ENCODE peak calls at places on chromosomes 16 and 17, in five cellular contexts. T is tibial nerve, B is A549, N is NB4, M is cardiac septum. O is an unnamed sample.
A peak's percentile ranks its signal among the peaks of the same experiment; 100 is the strongest.

GRCh38 chr17:40497704-40498103 is 3.7 kb downstream of the TNS4 start:
- DNase-seq in T (no peak), B (peak; percentile 63), N (no peak), M (no peak), O (no peak)

GRCh38 chr17:57067162-57067561 is 17.9 kb upstream of the AKAP1 start:
- DNase-seq in T (no peak), B (no peak), N (no peak), M (no peak), O (no peak)

GRCh38 chr16:12613131-12613991 is 190.3 kb downstream of the CPPED1 start:
- DNase-seq in T (no peak), B (peak; percentile 94), N (peak; percentile 51), M (no peak), O (no peak)

GRCh38 chr17:3890082-3890892 is 2.6 kb downstream of the CAMKK1 start:
- DNase-seq in T (peak; percentile 50), B (peak; percentile 90), N (peak; percentile 94), M (no peak), O (no peak)

GRCh38 chr17:60314423-60314822 is 77.5 kb downstream of the USP32 start:
- DNase-seq in T (no peak), B (no peak), N (no peak), M (no peak), O (no peak)

GRCh38 chr17:17201907-17202306 is 4.2 kb downstream of the PLD6 start:
- DNase-seq in T (no peak), B (no peak), N (no peak), M (no peak), O (no peak)

GRCh38 chr17:21239680-21240374 is 13.4 kb downstream of the NATD1 start:
- DNase-seq in T (no peak), B (peak; percentile 47), N (peak; percentile 43), M (no peak), O (no peak)

GRCh38 chr16:23691483-23692189 is 12.9 kb downstream of the PLK1 start:
- DNase-seq in T (no peak), B (peak; percentile 25), N (peak; percentile 56), M (no peak), O (no peak)

GRCh38 chr16:24975428-24975889 is 39.7 kb downstream of the ARHGAP17 start:
- DNase-seq in T (no peak), B (peak; percentile 19), N (peak; percentile 36), M (peak; percentile 57), O (no peak)

GRCh38 chr16:73068546-73069401 is 20.8 kb upstream of the ZFHX3 start:
- DNase-seq in T (peak; percentile 61), B (peak; percentile 89), N (peak; percentile 80), M (no peak), O (no peak)

GRCh38 chr16:73047536-73048291 is at the start of gene ZFHX3:
- DNase-seq in T (peak; percentile 63), B (peak; percentile 73), N (peak; percentile 81), M (no peak), O (peak; percentile 10)

GRCh38 chr16:9372934-9373890 is 281.8 kb downstream of the HAPSTR1 start:
- DNase-seq in T (no peak), B (no peak), N (no peak), M (no peak), O (no peak)

GRCh38 chr17:51739245-51739886 is 419.1 kb downstream of the CA10 start:
- DNase-seq in T (no peak), B (no peak), N (no peak), M (no peak), O (no peak)

O was measured in CD4-positive, alpha-beta T cell.